ENCODE peak calls at places on chromosomes 11 and 22, in five cellular contexts. H is mesenchymal stem cell, M is IMR-90, T is H9, K is H1. C is an unnamed sample.

GRCh38 chr11:74370122-74370521 is 28.1 kb downstream of the PGM2L1 start:
- DNase-seq in H (no peak), M (no peak), T (no peak), K (no peak), C (no peak)

GRCh38 chr11:2211113-2211971 is 39.7 kb upstream of the TH start:
- DNase-seq in H (no peak), M (no peak), T (peak; percentile 21), K (peak; percentile 33), C (peak; percentile 51)

GRCh38 chr22:43923191-43923590 is 414 bp upstream of the PNPLA3 start:
- DNase-seq in H (peak; percentile 55), M (no peak), T (no peak), K (peak; percentile 56), C (no peak)

GRCh38 chr22:21832291-21833290 is 34.9 kb downstream of the MAPK1 start:
- DNase-seq in H (no peak), M (peak; percentile 9), T (no peak), K (no peak), C (no peak)

GRCh38 chr11:66970808-66971442 is 4.2 kb upstream of the C11orf86 start:
- DNase-seq in H (peak; percentile 99), M (peak; percentile 100), T (no peak), K (no peak), C (no peak)

GRCh38 chr11:125954123-125954944 is 8.5 kb downstream of the VSIG10L2 start:
- DNase-seq in H (no peak), M (no peak), T (no peak), K (no peak), C (no peak)

GRCh38 chr11:20566591-20567434 is 32.6 kb upstream of the SLC6A5 start:
- DNase-seq in H (no peak), M (no peak), T (no peak), K (no peak), C (no peak)

GRCh38 chr11:79264284-79264683 is 176.5 kb downstream of the TENM4 start:
- DNase-seq in H (no peak), M (no peak), T (no peak), K (no peak), C (no peak)

GRCh38 chr22:28063656-28064055 is 144.6 kb upstream of the PITPNB start:
- DNase-seq in H (no peak), M (no peak), T (no peak), K (no peak), C (no peak)

GRCh38 chr11:87256694-87257340 is 219.1 kb downstream of the TMEM135 start:
- DNase-seq in H (no peak), M (peak; percentile 41), T (no peak), K (no peak), C (no peak)

GRCh38 chr11:48004456-48004855 is 24.1 kb downstream of the PTPRJ start:
- DNase-seq in H (no peak), M (no peak), T (no peak), K (no peak), C (no peak)

GRCh38 chr22:27986459-27986858 is 67.4 kb upstream of the PITPNB start:
- DNase-seq in H (peak; percentile 56), M (no peak), T (peak; percentile 19), K (no peak), C (no peak)

GRCh38 chr11:2510626-2511402 is 66.0 kb downstream of the KCNQ1 start:
- DNase-seq in H (no peak), M (no peak), T (no peak), K (no peak), C (no peak)

GRCh38 chr11:68338041-68338800 is 25.8 kb downstream of the LRP5 start:
- DNase-seq in H (peak; percentile 20), M (peak; percentile 72), T (no peak), K (no peak), C (no peak)

GRCh38 chr11:101863361-101863760 is 51.4 kb upstream of the CEP126 start:
- DNase-seq in H (peak; percentile 49), M (peak; percentile 79), T (no peak), K (no peak), C (no peak)

GRCh38 chr22:32475428-32476010 is 908 bp downstream of the FBXO7 start:
- DNase-seq in H (no peak), M (no peak), T (peak; percentile 32), K (peak; percentile 45), C (peak; percentile 12)

GRCh38 chr11:131206671-131207070 is 163.7 kb upstream of the NTM start:
- DNase-seq in H (no peak), M (no peak), T (no peak), K (no peak), C (no peak)

GRCh38 chr11:65491614-65492386 is 7.0 kb upstream of the MALAT1 start:
- DNase-seq in H (peak; percentile 98), M (peak; percentile 98), T (peak; percentile 82), K (peak; percentile 64), C (no peak)

GRCh38 chr11:45715398-45715797 is 50.0 kb upstream of the CHST1 start:
- DNase-seq in H (no peak), M (no peak), T (no peak), K (no peak), C (no peak)

GRCh38 chr11:11082651-11083050 is 224.8 kb upstream of the ZBED5 start:
- DNase-seq in H (no peak), M (no peak), T (no peak), K (no peak), C (no peak)

GRCh38 chr22:47029244-47030001 is 267.0 kb downstream of the TBC1D22A start:
- DNase-seq in H (no peak), M (no peak), T (no peak), K (no peak), C (no peak)

GRCh38 chr22:43126506-43127165 is 16.1 kb downstream of the BIK start:
- DNase-seq in H (peak; percentile 85), M (peak; percentile 85), T (no peak), K (peak; percentile 51), C (no peak)

GRCh38 chr11:62108971-62109391 is 14.8 kb upstream of the INCENP start:
- DNase-seq in H (peak; percentile 53), M (peak; percentile 66), T (no peak), K (no peak), C (no peak)

GRCh38 chr22:32823024-32823730 is 21.7 kb downstream of the TIMP3 start:
- DNase-seq in H (peak; percentile 56), M (peak; percentile 44), T (peak; percentile 75), K (peak; percentile 70), C (no peak)

GRCh38 chr11:111604392-111605009 is 2.3 kb downstream of the SIK2 start:
- DNase-seq in H (peak; percentile 67), M (peak; percentile 45), T (no peak), K (no peak), C (peak; percentile 40)

GRCh38 chr11:111603633-111604130 is 1.4 kb downstream of the SIK2 start:
- DNase-seq in H (peak; percentile 35), M (no peak), T (no peak), K (no peak), C (no peak)

GRCh38 chr11:111601636-111601978 is 642 bp upstream of the SIK2 start:
- DNase-seq in H (no peak), M (no peak), T (no peak), K (no peak), C (peak; percentile 4)

GRCh38 chr11:111601979-111602864 is at the start of gene SIK2:
- DNase-seq in H (peak; percentile 95), M (peak; percentile 94), T (peak; percentile 98), K (peak; percentile 92), C (peak; percentile 94)

DNA sequence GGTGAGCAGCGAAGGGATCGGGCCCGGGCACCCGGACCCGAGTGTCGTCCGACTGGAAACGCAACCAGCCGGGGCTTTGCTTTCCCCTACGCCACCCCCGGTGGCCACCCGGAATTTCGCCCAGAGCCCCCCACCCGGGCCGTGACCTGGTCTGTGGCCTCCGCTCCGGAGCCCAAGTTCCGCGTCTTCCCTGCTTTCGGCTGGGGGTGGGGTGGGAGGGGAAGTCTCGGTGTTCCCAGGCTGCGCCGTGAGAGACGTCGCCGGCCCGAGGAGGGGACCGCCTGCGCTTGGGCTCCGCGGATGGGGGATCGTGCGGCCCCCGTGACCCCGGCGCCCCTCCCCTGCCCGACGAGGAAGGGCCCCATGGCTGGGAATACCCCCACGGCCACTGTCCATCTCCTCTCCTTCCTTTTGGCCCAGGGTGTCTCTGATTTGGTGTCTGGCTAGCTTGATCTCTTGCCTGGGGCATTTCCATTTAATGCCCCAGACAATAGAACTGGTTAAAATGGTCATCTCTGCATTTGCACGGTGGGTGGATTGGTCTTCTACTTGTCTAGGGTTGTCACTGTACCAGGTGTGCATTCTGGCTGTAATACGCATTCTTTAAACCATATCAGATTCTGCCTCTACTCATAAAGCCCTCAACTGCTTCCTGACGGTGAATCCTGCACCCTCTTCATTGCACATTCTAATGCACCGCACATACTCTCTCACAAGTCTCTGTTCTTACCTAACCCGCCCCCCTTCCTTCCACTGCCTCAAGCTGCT is 800 bp downstream of the SIK2 start:
- DNase-seq in H (peak; percentile 64), M (peak; percentile 43), T (no peak), K (no peak), C (peak; percentile 46)
- H3K23ac ChIP-seq in H (peak overlapping the region; percentile 37), M (peak overlapping the region; percentile 99), T (no peak overlapping the region), K (no peak overlapping the region), C (peak overlapping the region; percentile 93)

GRCh38 chr22:26321469-26321913 is 107.6 kb upstream of the ASPHD2 start:
- DNase-seq in H (peak; percentile 8), M (peak; percentile 45), T (no peak), K (no peak), C (no peak)
- H3K14ac ChIP-seq in H (no peak overlapping the region), M (no peak overlapping the region), T (no peak overlapping the region), K (no peak overlapping the region), C (no peak overlapping the region)

GRCh38 chr11:16741473-16741872 is 3.0 kb downstream of the C11orf58 start:
- DNase-seq in H (no peak), M (no peak), T (no peak), K (no peak), C (no peak)

GRCh38 chr11:16738949-16739262 is 459 bp downstream of the C11orf58 start:
- DNase-seq in H (no peak), M (no peak), T (no peak), K (no peak), C (no peak)

GRCh38 chr11:16737860-16738197 is 618 bp upstream of the C11orf58 start:
- DNase-seq in H (no peak), M (peak; percentile 4), T (no peak), K (no peak), C (peak; percentile 15)

GRCh38 chr11:16739326-16739875 is 954 bp downstream of the C11orf58 start:
- DNase-seq in H (peak; percentile 57), M (peak; percentile 28), T (no peak), K (no peak), C (no peak)

GRCh38 chr11:16738198-16738948 is at the start of gene C11orf58:
- DNase-seq in H (peak; percentile 99), M (peak; percentile 96), T (peak; percentile 96), K (peak; percentile 94), C (peak; percentile 96)
- H3K23ac ChIP-seq in H (no peak within 1 kb of the TSS), M (peak within 1 kb of the TSS; percentile 100), T (no peak within 1 kb of the TSS), K (no peak within 1 kb of the TSS), C (no peak within 1 kb of the TSS)

DNA sequence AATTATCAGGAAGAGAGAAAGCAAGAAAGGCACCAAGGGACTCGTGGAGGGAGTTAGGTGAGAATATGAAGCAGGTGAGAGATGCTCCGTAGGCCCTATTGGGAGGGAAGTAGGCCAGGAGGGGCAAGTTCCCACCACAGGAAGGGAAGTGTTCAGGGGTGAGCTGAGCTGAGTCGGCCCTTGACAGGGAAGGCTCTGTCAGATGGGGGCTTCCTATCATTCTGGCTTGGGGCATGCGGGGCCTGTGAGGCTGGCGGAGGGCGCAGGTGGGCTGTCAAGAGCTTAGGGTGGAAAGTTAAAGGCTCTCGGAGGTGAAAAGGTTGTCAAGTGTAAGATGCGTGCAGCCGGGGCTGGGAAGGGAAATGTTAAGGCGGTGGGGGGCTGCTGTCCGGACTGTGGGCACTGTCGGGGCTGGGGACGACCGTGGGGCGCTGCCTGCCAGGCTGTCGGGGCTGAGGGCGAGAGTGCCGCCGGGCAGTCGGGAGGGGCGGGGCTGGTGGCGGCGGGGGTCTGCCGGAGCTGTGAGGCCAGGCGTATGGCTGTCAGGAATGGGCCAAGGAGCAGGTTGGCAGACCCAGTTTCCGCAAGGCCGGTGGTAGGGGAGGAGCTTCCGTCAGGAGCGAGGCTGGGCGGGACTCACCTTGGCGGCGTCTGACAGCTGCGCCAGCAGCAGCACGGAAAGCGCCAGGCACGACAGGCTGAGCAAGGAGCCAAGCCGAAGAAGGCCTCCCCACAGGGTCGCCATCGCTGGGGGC is 496 bp downstream of the TMEM9B start:
- DNase-seq in H (no peak), M (no peak), T (peak; percentile 91), K (peak; percentile 90), C (no peak)
- H3K14ac ChIP-seq in H (no peak overlapping the region), M (peak overlapping the region; percentile 23), T (no peak overlapping the region), K (no peak overlapping the region), C (peak overlapping the region; percentile 50)